ENCODE peak calls at places on chromosomes 4 and X, in nine cellular contexts. One of them, this sample, is unnamed. For H3K36me3, the result is how much of the 10 kb centered on the place peaks cover.

GRCh38 chr4:103934178-103934789 is 214.5 kb upstream of the TACR3 start:
- DNase-seq in fibroblast of lung: peak
- DNase-seq in bronchial epithelial cell: peak
- DNase-seq in brain microvascular endothelial cell: peak
- DNase-seq in upper lobe of left lung: no peak
- DNase-seq in upper lobe of right lung: no peak
- DNase-seq in esophagus squamous epithelium: no peak
- DNase-seq in PC-3: peak
- DNase-seq in MM.1S: peak
- DNase-seq in this sample: no peak

GRCh38 chrX:111375747-111376146 is 36.2 kb downstream of the DCX start:
- DNase-seq in PC-3: no peak
- DNase-seq in upper lobe of right lung: no peak
- DNase-seq in esophagus squamous epithelium: no peak
- DNase-seq in fibroblast of lung: no peak
- DNase-seq in MM.1S: no peak
- DNase-seq in brain microvascular endothelial cell: no peak
- DNase-seq in upper lobe of left lung: no peak
- DNase-seq in bronchial epithelial cell: peak
- DNase-seq in this sample: no peak

GRCh38 chr4:76765473-76766183 is 132.3 kb downstream of the SOWAHB start:
- DNase-seq in esophagus squamous epithelium: no peak
- DNase-seq in upper lobe of right lung: no peak
- DNase-seq in upper lobe of left lung: no peak
- DNase-seq in brain microvascular endothelial cell: no peak
- DNase-seq in fibroblast of lung: peak
- DNase-seq in MM.1S: no peak
- DNase-seq in PC-3: no peak
- DNase-seq in bronchial epithelial cell: no peak
- DNase-seq in this sample: no peak

GRCh38 chr4:169933531-169933930 is 92.7 kb downstream of the MFAP3L start:
- DNase-seq in esophagus squamous epithelium: no peak
- DNase-seq in MM.1S: no peak
- DNase-seq in upper lobe of right lung: no peak
- DNase-seq in fibroblast of lung: no peak
- DNase-seq in PC-3: no peak
- DNase-seq in brain microvascular endothelial cell: no peak
- DNase-seq in bronchial epithelial cell: no peak
- DNase-seq in upper lobe of left lung: no peak
- DNase-seq in this sample: no peak

GRCh38 chr4:15899511-15899910 is 39.0 kb downstream of the FGFBP1 start:
- DNase-seq in brain microvascular endothelial cell: no peak
- DNase-seq in fibroblast of lung: no peak
- DNase-seq in upper lobe of right lung: no peak
- DNase-seq in esophagus squamous epithelium: no peak
- DNase-seq in MM.1S: no peak
- DNase-seq in bronchial epithelial cell: no peak
- DNase-seq in upper lobe of left lung: no peak
- DNase-seq in PC-3: no peak
- DNase-seq in this sample: no peak

GRCh38 chr4:92483341-92483740 is 179.6 kb downstream of the GRID2 start:
- DNase-seq in fibroblast of lung: no peak
- DNase-seq in upper lobe of left lung: no peak
- DNase-seq in MM.1S: no peak
- DNase-seq in brain microvascular endothelial cell: no peak
- DNase-seq in esophagus squamous epithelium: no peak
- DNase-seq in upper lobe of right lung: no peak
- DNase-seq in bronchial epithelial cell: no peak
- DNase-seq in PC-3: peak
- DNase-seq in this sample: no peak

GRCh38 chr4:7226993-7227392 is 34.7 kb downstream of the SORCS2 start:
- DNase-seq in PC-3: no peak
- DNase-seq in bronchial epithelial cell: no peak
- DNase-seq in MM.1S: no peak
- DNase-seq in upper lobe of right lung: peak
- DNase-seq in fibroblast of lung: no peak
- DNase-seq in esophagus squamous epithelium: no peak
- DNase-seq in upper lobe of left lung: no peak
- DNase-seq in brain microvascular endothelial cell: no peak
- DNase-seq in this sample: no peak

GRCh38 chr4:100736651-100737450 is 219.0 kb upstream of the EMCN start:
- DNase-seq in upper lobe of right lung: no peak
- DNase-seq in fibroblast of lung: peak
- DNase-seq in brain microvascular endothelial cell: peak
- DNase-seq in bronchial epithelial cell: peak
- DNase-seq in PC-3: peak
- DNase-seq in esophagus squamous epithelium: no peak
- DNase-seq in MM.1S: peak
- DNase-seq in upper lobe of left lung: no peak
- DNase-seq in this sample: peak

GRCh38 chr4:175422331-175422730 is 389.7 kb downstream of the GPM6A start:
- DNase-seq in MM.1S: no peak
- DNase-seq in fibroblast of lung: peak
- DNase-seq in bronchial epithelial cell: no peak
- DNase-seq in upper lobe of left lung: no peak
- DNase-seq in PC-3: peak
- DNase-seq in upper lobe of right lung: no peak
- DNase-seq in brain microvascular endothelial cell: peak
- DNase-seq in esophagus squamous epithelium: no peak
- DNase-seq in this sample: peak

GRCh38 chr4:144174401-144175067 is 34.0 kb upstream of the GYPA start:
- DNase-seq in esophagus squamous epithelium: no peak
- DNase-seq in upper lobe of right lung: no peak
- DNase-seq in fibroblast of lung: peak
- DNase-seq in PC-3: peak
- DNase-seq in MM.1S: peak
- DNase-seq in bronchial epithelial cell: peak
- DNase-seq in brain microvascular endothelial cell: peak
- DNase-seq in upper lobe of left lung: no peak
- DNase-seq in this sample: no peak
- TF ChIP-seq CTCF in esophagus squamous epithelium: peak
- TF ChIP-seq CTCF in upper lobe of right lung: peak
- TF ChIP-seq CTCF in fibroblast of lung: peak
- TF ChIP-seq CTCF in PC-3: peak
- TF ChIP-seq CTCF in MM.1S: peak
- TF ChIP-seq CTCF in bronchial epithelial cell: peak
- TF ChIP-seq CTCF in brain microvascular endothelial cell: no peak
- TF ChIP-seq CTCF in upper lobe of left lung: peak
- TF ChIP-seq CTCF in this sample: peak

GRCh38 chrX:119758682-119759332 is 419 bp downstream of the SOWAHD start:
- DNase-seq in fibroblast of lung: no peak
- DNase-seq in MM.1S: peak
- DNase-seq in upper lobe of left lung: peak
- DNase-seq in PC-3: no peak
- DNase-seq in esophagus squamous epithelium: no peak
- DNase-seq in brain microvascular endothelial cell: no peak
- DNase-seq in upper lobe of right lung: no peak
- DNase-seq in bronchial epithelial cell: peak
- DNase-seq in this sample: no peak

GRCh38 chrX:119756926-119757635 is 1.3 kb upstream of the SOWAHD start:
- DNase-seq in PC-3: no peak
- DNase-seq in bronchial epithelial cell: no peak
- DNase-seq in fibroblast of lung: no peak
- DNase-seq in upper lobe of left lung: no peak
- DNase-seq in upper lobe of right lung: no peak
- DNase-seq in MM.1S: peak
- DNase-seq in esophagus squamous epithelium: no peak
- DNase-seq in brain microvascular endothelial cell: no peak
- DNase-seq in this sample: no peak

GRCh38 chrX:119755981-119756533 is 2.3 kb upstream of the SOWAHD start:
- DNase-seq in MM.1S: peak
- DNase-seq in PC-3: no peak
- DNase-seq in upper lobe of right lung: no peak
- DNase-seq in brain microvascular endothelial cell: no peak
- DNase-seq in bronchial epithelial cell: no peak
- DNase-seq in fibroblast of lung: peak
- DNase-seq in esophagus squamous epithelium: no peak
- DNase-seq in upper lobe of left lung: no peak
- DNase-seq in this sample: no peak

GRCh38 chrX:119757979-119758681 is at the start of gene SOWAHD:
- DNase-seq in PC-3: peak
- DNase-seq in brain microvascular endothelial cell: no peak
- DNase-seq in fibroblast of lung: peak
- DNase-seq in upper lobe of right lung: peak
- DNase-seq in upper lobe of left lung: peak
- DNase-seq in bronchial epithelial cell: peak
- DNase-seq in esophagus squamous epithelium: no peak
- DNase-seq in MM.1S: peak
- DNase-seq in this sample: no peak

GRCh38 chrX:119757646-119757978 is 776 bp upstream of the SOWAHD start:
- DNase-seq in MM.1S: no peak
- DNase-seq in upper lobe of left lung: no peak
- DNase-seq in bronchial epithelial cell: no peak
- DNase-seq in PC-3: no peak
- DNase-seq in fibroblast of lung: no peak
- DNase-seq in upper lobe of right lung: no peak
- DNase-seq in esophagus squamous epithelium: no peak
- DNase-seq in brain microvascular endothelial cell: no peak
- DNase-seq in this sample: no peak
- H3K4me3 ChIP-seq in MM.1S: peak
- H3K4me3 ChIP-seq in upper lobe of left lung: peak
- H3K4me3 ChIP-seq in bronchial epithelial cell: peak
- H3K4me3 ChIP-seq in PC-3: peak
- H3K4me3 ChIP-seq in fibroblast of lung: no peak
- H3K4me3 ChIP-seq in upper lobe of right lung: peak
- H3K4me3 ChIP-seq in esophagus squamous epithelium: peak
- H3K4me3 ChIP-seq in brain microvascular endothelial cell: no peak
- H3K4me3 ChIP-seq in this sample: no peak

GRCh38 chr4:10098770-10099139 is 17.8 kb downstream of the WDR1 start:
- DNase-seq in esophagus squamous epithelium: no peak
- DNase-seq in fibroblast of lung: peak
- DNase-seq in brain microvascular endothelial cell: peak
- DNase-seq in MM.1S: no peak
- DNase-seq in bronchial epithelial cell: peak
- DNase-seq in PC-3: peak
- DNase-seq in upper lobe of right lung: no peak
- DNase-seq in upper lobe of left lung: no peak
- DNase-seq in this sample: no peak

GRCh38 chr4:10095296-10095991 is 21.2 kb downstream of the WDR1 start:
- DNase-seq in MM.1S: peak
- DNase-seq in brain microvascular endothelial cell: no peak
- DNase-seq in upper lobe of left lung: no peak
- DNase-seq in fibroblast of lung: no peak
- DNase-seq in bronchial epithelial cell: no peak
- DNase-seq in esophagus squamous epithelium: no peak
- DNase-seq in upper lobe of right lung: no peak
- DNase-seq in PC-3: peak
- DNase-seq in this sample: no peak

GRCh38 chr4:10097906-10098769 is 18.5 kb downstream of the WDR1 start:
- DNase-seq in fibroblast of lung: no peak
- DNase-seq in brain microvascular endothelial cell: no peak
- DNase-seq in upper lobe of right lung: no peak
- DNase-seq in MM.1S: no peak
- DNase-seq in upper lobe of left lung: no peak
- DNase-seq in esophagus squamous epithelium: no peak
- DNase-seq in bronchial epithelial cell: no peak
- DNase-seq in PC-3: no peak
- DNase-seq in this sample: no peak

GRCh38 chr4:10096201-10096975 is 20.2 kb downstream of the WDR1 start:
- DNase-seq in bronchial epithelial cell: peak
- DNase-seq in fibroblast of lung: peak
- DNase-seq in brain microvascular endothelial cell: peak
- DNase-seq in upper lobe of left lung: no peak
- DNase-seq in esophagus squamous epithelium: no peak
- DNase-seq in PC-3: peak
- DNase-seq in MM.1S: peak
- DNase-seq in upper lobe of right lung: no peak
- DNase-seq in this sample: peak

GRCh38 chr4:10096976-10097330 is 19.6 kb downstream of the WDR1 start:
- DNase-seq in upper lobe of right lung: no peak
- DNase-seq in fibroblast of lung: no peak
- DNase-seq in MM.1S: peak
- DNase-seq in esophagus squamous epithelium: no peak
- DNase-seq in upper lobe of left lung: no peak
- DNase-seq in brain microvascular endothelial cell: no peak
- DNase-seq in PC-3: no peak
- DNase-seq in bronchial epithelial cell: no peak
- DNase-seq in this sample: no peak
- H3K36me3 ChIP-seq in upper lobe of right lung: half or more
- H3K36me3 ChIP-seq in fibroblast of lung: half or more
- H3K36me3 ChIP-seq in MM.1S: under half
- H3K36me3 ChIP-seq in esophagus squamous epithelium: half or more
- H3K36me3 ChIP-seq in upper lobe of left lung: half or more
- H3K36me3 ChIP-seq in brain microvascular endothelial cell: half or more
- H3K36me3 ChIP-seq in PC-3: under half
- H3K36me3 ChIP-seq in bronchial epithelial cell: half or more
- H3K36me3 ChIP-seq in this sample: under half

GRCh38 chrX:107715331-107716044 is 60.1 kb downstream of the TSC22D3 start:
- DNase-seq in MM.1S: no peak
- DNase-seq in esophagus squamous epithelium: no peak
- DNase-seq in upper lobe of left lung: no peak
- DNase-seq in fibroblast of lung: no peak
- DNase-seq in brain microvascular endothelial cell: no peak
- DNase-seq in PC-3: no peak
- DNase-seq in bronchial epithelial cell: peak
- DNase-seq in upper lobe of right lung: no peak
- DNase-seq in this sample: no peak

GRCh38 chrX:107716045-107716684 is 59.4 kb downstream of the TSC22D3 start:
- DNase-seq in upper lobe of left lung: peak
- DNase-seq in PC-3: peak
- DNase-seq in MM.1S: peak
- DNase-seq in fibroblast of lung: no peak
- DNase-seq in esophagus squamous epithelium: no peak
- DNase-seq in brain microvascular endothelial cell: no peak
- DNase-seq in bronchial epithelial cell: no peak
- DNase-seq in upper lobe of right lung: peak
- DNase-seq in this sample: no peak

GRCh38 chrX:107721318-107721717 is 54.3 kb downstream of the TSC22D3 start:
- DNase-seq in PC-3: no peak
- DNase-seq in bronchial epithelial cell: no peak
- DNase-seq in brain microvascular endothelial cell: no peak
- DNase-seq in upper lobe of left lung: no peak
- DNase-seq in esophagus squamous epithelium: no peak
- DNase-seq in MM.1S: no peak
- DNase-seq in upper lobe of right lung: no peak
- DNase-seq in fibroblast of lung: no peak
- DNase-seq in this sample: no peak

GRCh38 chrX:107716816-107717700 is 58.5 kb downstream of the TSC22D3 start:
- DNase-seq in bronchial epithelial cell: peak
- DNase-seq in brain microvascular endothelial cell: peak
- DNase-seq in esophagus squamous epithelium: peak
- DNase-seq in upper lobe of right lung: peak
- DNase-seq in MM.1S: peak
- DNase-seq in PC-3: peak
- DNase-seq in fibroblast of lung: peak
- DNase-seq in upper lobe of left lung: peak
- DNase-seq in this sample: no peak

DNA sequence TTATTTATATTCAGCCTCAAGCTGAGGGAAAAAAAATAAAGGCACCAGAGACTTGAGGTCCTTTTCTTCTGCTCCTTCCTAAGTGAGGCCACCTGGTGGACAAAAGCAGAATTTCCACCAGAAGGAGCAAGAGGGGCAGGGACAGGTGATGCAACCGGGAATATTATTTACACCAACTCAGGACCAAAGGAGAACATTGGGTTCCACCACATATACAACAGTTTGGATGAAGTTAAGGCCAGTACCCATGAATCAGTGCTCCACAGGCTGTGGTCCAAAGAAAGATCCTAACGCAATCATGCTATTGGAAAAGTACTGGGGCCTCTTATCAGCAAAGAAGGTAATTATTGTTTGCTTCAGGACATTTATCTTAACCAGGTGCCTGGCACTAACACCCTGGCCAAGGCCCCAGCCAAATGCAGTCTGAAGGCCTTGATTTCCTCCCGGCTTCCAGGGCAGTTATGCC is 57.4 kb downstream of the TSC22D3 start:
- DNase-seq in upper lobe of left lung: no peak
- DNase-seq in fibroblast of lung: peak
- DNase-seq in MM.1S: peak
- DNase-seq in bronchial epithelial cell: peak
- DNase-seq in esophagus squamous epithelium: no peak
- DNase-seq in PC-3: peak
- DNase-seq in brain microvascular endothelial cell: peak
- DNase-seq in upper lobe of right lung: no peak
- DNase-seq in this sample: no peak
- TF ChIP-seq CTCF in upper lobe of left lung: peak
- TF ChIP-seq CTCF in fibroblast of lung: peak
- TF ChIP-seq CTCF in MM.1S: peak
- TF ChIP-seq CTCF in bronchial epithelial cell: peak
- TF ChIP-seq CTCF in esophagus squamous epithelium: peak
- TF ChIP-seq CTCF in PC-3: peak
- TF ChIP-seq CTCF in brain microvascular endothelial cell: peak
- TF ChIP-seq CTCF in upper lobe of right lung: peak
- TF ChIP-seq CTCF in this sample: peak